ENCODE peak calls at places on chromosomes 3 and 15, in ten cellular contexts. Z is stimulated activated CD8-positive, alpha-beta memory T cell treated with anti-CD3 and anti-CD28 coated beads, Interleukin-7, amount 100 ng/mL, for 1 hour; X is AG09309; O is CD8-positive, alpha-beta T cell; E is COR-L47; Y is lower lobe of right lung; Q is skeletal muscle cell; R is cardiac fibroblast; F is endodermal cell; C is amniotic epithelial cell. I is an unnamed sample.

GRCh38 chr15:67550522-67550921 is 8.0 kb downstream of the MAP2K5 start:
- DNase-seq in Z (no peak), X (no peak), O (no peak), E (no peak), Y (no peak), Q (no peak), R (peak), F (no peak), C (no peak), I (no peak)

GRCh38 chr3:36477655-36478054 is 97.4 kb downstream of the STAC start:
- DNase-seq in Z (no peak), X (peak), O (no peak), E (no peak), Y (no peak), Q (peak), R (peak), F (no peak), C (no peak), I (no peak)

GRCh38 chr3:185770071-185770470 is 54.8 kb downstream of the IGF2BP2 start:
- DNase-seq in Z (no peak), X (no peak), O (no peak), E (no peak), Y (no peak), Q (no peak), R (no peak), F (no peak), C (no peak), I (no peak)

GRCh38 chr15:28094732-28095521 is 4.2 kb downstream of the OCA2 start:
- DNase-seq in Z (no peak), X (no peak), O (no peak), E (no peak), Y (peak), Q (no peak), R (no peak), F (peak), C (no peak), I (peak)

GRCh38 chr3:52110502-52110901 is 43.7 kb downstream of the POC1A start:
- DNase-seq in Z (no peak), X (no peak), O (no peak), E (no peak), Y (peak), Q (no peak), R (no peak), F (no peak), C (no peak), I (no peak)

GRCh38 chr3:188362405-188362831 is 208.5 kb downstream of the LPP start:
- DNase-seq in Z (no peak), X (peak), O (peak), E (no peak), Y (no peak), Q (peak), R (peak), F (no peak), C (peak), I (no peak)

GRCh38 chr15:90211440-90212168 is 10.5 kb downstream of the SEMA4B start:
- DNase-seq in Z (no peak), X (no peak), O (no peak), E (no peak), Y (no peak), Q (no peak), R (peak), F (no peak), C (peak), I (no peak)

GRCh38 chr3:117218709-117219108 is 509.1 kb downstream of the TUSC7 start:
- DNase-seq in Z (no peak), X (no peak), O (no peak), E (no peak), Y (no peak), Q (no peak), R (no peak), F (no peak), C (no peak), I (no peak)

GRCh38 chr3:27324695-27325094 is 44.5 kb downstream of the NEK10 start:
- DNase-seq in Z (no peak), X (no peak), O (no peak), E (no peak), Y (no peak), Q (no peak), R (no peak), F (no peak), C (no peak), I (no peak)

GRCh38 chr3:13105181-13105580 is 32.0 kb upstream of the IQSEC1 start:
- DNase-seq in Z (no peak), X (no peak), O (no peak), E (no peak), Y (peak), Q (no peak), R (no peak), F (no peak), C (no peak), I (no peak)

GRCh38 chr3:194070634-194071409 is 65.1 kb upstream of the HES1 start:
- DNase-seq in Z (peak), X (peak), O (peak), E (peak), Y (peak), Q (peak), R (peak), F (peak), C (peak), I (peak)

I was measured in body of pancreas.